ENCODE peak calls at places on chromosomes 4 and X, in ten cellular contexts. H is AG04450; V is tibial nerve; L is lung; X is CD4-positive, alpha-beta memory T cell; Y is mesenchymal stem cell; T is prostate gland; R is CD8-positive, alpha-beta memory T cell; U is left lung; B is brain microvascular endothelial cell. F is an unnamed sample.

GRCh38 chr4:970046-970745 is 3.2 kb downstream of the DGKQ start:
- DNase-seq in T (no peak), B (no peak), X (no peak), U (peak), H (no peak), V (no peak), R (peak), Y (no peak), L (no peak), F (no peak)

GRCh38 chr4:8221476-8221875 is 22.4 kb downstream of the SH3TC1 start:
- DNase-seq in Y (peak), R (no peak), L (no peak), V (no peak), B (no peak), X (peak), H (no peak), U (no peak), T (no peak), F (peak)

GRCh38 chrX:107725761-107726555 is 49.6 kb downstream of the TSC22D3 start:
- DNase-seq in T (no peak), L (no peak), U (no peak), H (no peak), V (no peak), Y (peak), X (no peak), B (no peak), R (no peak), F (no peak)

GRCh38 chrX:34382416-34382815 is 250.3 kb upstream of the FAM47A start:
- DNase-seq in R (no peak), V (no peak), U (no peak), L (no peak), Y (no peak), X (no peak), B (peak), H (no peak), T (peak), F (no peak)

GRCh38 chrX:13994104-13994503 is 35.6 kb downstream of the GEMIN8 start:
- DNase-seq in L (no peak), H (no peak), V (no peak), U (no peak), X (no peak), B (no peak), Y (no peak), T (no peak), R (no peak), F (no peak)

GRCh38 chr4:94015956-94016355 is 187.4 kb downstream of the ATOH1 start:
- DNase-seq in H (no peak), T (no peak), X (no peak), U (no peak), R (no peak), L (no peak), Y (no peak), B (no peak), V (no peak), F (no peak)

GRCh38 chrX:348461-349117 is 30.0 kb upstream of the GTPBP6 start:
- DNase-seq in Y (peak), H (no peak), T (no peak), V (no peak), B (peak), R (no peak), X (no peak), L (no peak), U (peak), F (no peak)

GRCh38 chr4:8687083-8687482 is 94.5 kb downstream of the CPZ start:
- DNase-seq in Y (no peak), X (no peak), R (no peak), H (no peak), L (no peak), U (no peak), V (no peak), B (no peak), T (no peak), F (no peak)

GRCh38 chrX:20593402-20593801 is 326.7 kb upstream of the RPS6KA3 start:
- DNase-seq in L (no peak), H (no peak), R (no peak), X (no peak), V (no peak), B (no peak), Y (no peak), T (no peak), U (no peak), F (no peak)

GRCh38 chr4:56405016-56405415 is 17.7 kb upstream of the AASDH start:
- DNase-seq in Y (no peak), T (no peak), B (no peak), X (no peak), U (no peak), V (no peak), L (no peak), R (no peak), H (no peak), F (no peak)

GRCh38 chr4:151195801-151196200 is 81.2 kb upstream of the PRSS48 start:
- DNase-seq in U (no peak), X (no peak), H (no peak), B (peak), V (no peak), Y (peak), T (no peak), R (no peak), L (no peak), F (no peak)

GRCh38 chrX:151386838-151387459 is 10.1 kb upstream of the VMA21 start:
- DNase-seq in B (no peak), T (peak), Y (no peak), X (no peak), V (no peak), L (no peak), R (no peak), H (no peak), U (no peak), F (no peak)

GRCh38 chr4:8237256-8237989 is 32.1 kb upstream of the HTRA3 start:
- DNase-seq in R (no peak), B (no peak), Y (no peak), X (no peak), H (no peak), T (no peak), L (no peak), V (no peak), U (peak), F (no peak)

GRCh38 chr4:131459430-131460101 is 1689.5 kb upstream of the PCDH10 start:
- DNase-seq in V (no peak), R (no peak), X (no peak), U (no peak), L (no peak), Y (peak), T (no peak), H (no peak), B (no peak), F (no peak)

GRCh38 chr4:140239311-140239710 is 85.3 kb upstream of the MAML3 start:
- DNase-seq in X (no peak), L (no peak), T (no peak), H (no peak), V (no peak), U (no peak), B (no peak), R (no peak), Y (no peak), F (no peak)

GRCh38 chr4:120658772-120659171 is 263.8 kb downstream of the PRDM5 start:
- DNase-seq in U (no peak), Y (peak), H (no peak), L (no peak), B (no peak), V (no peak), X (no peak), T (no peak), R (no peak), F (no peak)

GRCh38 chr4:4364486-4365208 is 22.3 kb upstream of the NSG1 start:
- DNase-seq in V (no peak), Y (no peak), L (no peak), U (no peak), H (no peak), R (no peak), X (no peak), B (no peak), T (no peak), F (no peak)

GRCh38 chr4:174156239-174156826 is 127.1 kb downstream of the FBXO8 start:
- DNase-seq in V (no peak), H (no peak), U (no peak), T (no peak), X (peak), B (peak), Y (peak), R (no peak), L (no peak), F (peak)

GRCh38 chr4:5874811-5875465 is 17.9 kb downstream of the CRMP1 start:
- DNase-seq in Y (no peak), U (no peak), V (no peak), B (no peak), L (no peak), X (no peak), H (peak), T (no peak), R (no peak), F (peak)

GRCh38 chr4:88211473-88212252 is 53.2 kb upstream of the ABCG2 start:
- DNase-seq in H (peak), B (peak), U (no peak), T (peak), V (no peak), X (peak), Y (peak), L (peak), R (peak), F (peak)

GRCh38 chrX:24153796-24154189 is 4.3 kb downstream of the ZFX start:
- DNase-seq in L (no peak), Y (no peak), X (no peak), U (no peak), T (no peak), R (no peak), H (no peak), B (no peak), V (no peak), F (no peak)

GRCh38 chrX:10054396-10054795 is 87.2 kb downstream of the CLDN34 start:
- DNase-seq in H (no peak), R (no peak), B (no peak), X (no peak), Y (no peak), L (peak), U (no peak), V (no peak), T (no peak), F (no peak)

GRCh38 chr4:76058888-76059426 is 15.6 kb upstream of the ART3 start:
- DNase-seq in R (no peak), T (no peak), L (no peak), H (no peak), V (no peak), U (no peak), X (no peak), Y (no peak), B (no peak), F (no peak)

GRCh38 chrX:45358417-45358816 is 157.7 kb upstream of the DIPK2B start:
- DNase-seq in Y (no peak), V (no peak), H (no peak), U (no peak), R (no peak), T (no peak), X (no peak), L (no peak), B (no peak), F (no peak)

GRCh38 chrX:106999002-106999975 is 723 bp downstream of the MORC4 start:
- DNase-seq in H (no peak), R (peak), T (peak), X (peak), V (peak), Y (peak), L (peak), B (peak), U (peak), F (peak)

GRCh38 chr4:22514431-22514830 is 1.4 kb downstream of the ADGRA3 start:
- DNase-seq in Y (peak), V (no peak), L (no peak), X (no peak), B (peak), R (no peak), U (no peak), T (no peak), H (no peak), F (no peak)

GRCh38 chr4:90950385-90950841 is 823.2 kb downstream of the CCSER1 start:
- DNase-seq in U (no peak), H (no peak), R (no peak), X (no peak), B (no peak), L (no peak), T (no peak), Y (peak), V (no peak), F (no peak)

GRCh38 chrX:27600686-27601085 is 10.5 kb downstream of the DCAF8L2 start:
- DNase-seq in B (no peak), X (no peak), T (no peak), L (no peak), V (no peak), Y (no peak), U (no peak), R (no peak), H (no peak), F (no peak)

GRCh38 chr4:1223841-1224809 is 24.8 kb downstream of the CTBP1 start:
- DNase-seq in H (no peak), V (no peak), B (no peak), T (no peak), L (no peak), Y (no peak), X (no peak), U (no peak), R (no peak), F (no peak)

GRCh38 chr4:140626982-140627381 is 58.2 kb upstream of the UCP1 start:
- DNase-seq in T (no peak), L (no peak), U (no peak), H (no peak), Y (no peak), X (no peak), B (no peak), R (no peak), V (no peak), F (no peak)

GRCh38 chr4:7863911-7864681 is 75.6 kb downstream of the AFAP1 start:
- DNase-seq in R (no peak), H (no peak), B (no peak), U (no peak), L (no peak), Y (no peak), T (no peak), X (peak), V (no peak), F (peak)

GRCh38 chrX:1894656-1895055 is 279.8 kb downstream of the ASMT start:
- DNase-seq in L (no peak), B (no peak), H (no peak), U (no peak), R (no peak), Y (no peak), V (no peak), T (no peak), X (no peak), F (no peak)

GRCh38 chrX:40096395-40097091 is 1.2 kb downstream of the BCOR start:
- DNase-seq in U (peak), H (no peak), T (peak), V (no peak), R (peak), Y (peak), B (no peak), X (peak), L (no peak), F (no peak)

GRCh38 chrX:40095588-40096394 is 2.0 kb downstream of the BCOR start:
- DNase-seq in U (peak), B (no peak), H (no peak), V (no peak), T (peak), L (no peak), X (peak), Y (peak), R (no peak), F (no peak)

GRCh38 chrX:40094041-40094899 is 3.5 kb downstream of the BCOR start:
- DNase-seq in R (peak), X (peak), L (no peak), T (peak), U (peak), V (no peak), Y (peak), B (no peak), H (no peak), F (peak)

GRCh38 chrX:40093586-40093985 is 4.2 kb downstream of the BCOR start:
- DNase-seq in U (no peak), V (no peak), X (no peak), H (no peak), T (no peak), B (no peak), Y (no peak), L (no peak), R (no peak), F (no peak)

DNA sequence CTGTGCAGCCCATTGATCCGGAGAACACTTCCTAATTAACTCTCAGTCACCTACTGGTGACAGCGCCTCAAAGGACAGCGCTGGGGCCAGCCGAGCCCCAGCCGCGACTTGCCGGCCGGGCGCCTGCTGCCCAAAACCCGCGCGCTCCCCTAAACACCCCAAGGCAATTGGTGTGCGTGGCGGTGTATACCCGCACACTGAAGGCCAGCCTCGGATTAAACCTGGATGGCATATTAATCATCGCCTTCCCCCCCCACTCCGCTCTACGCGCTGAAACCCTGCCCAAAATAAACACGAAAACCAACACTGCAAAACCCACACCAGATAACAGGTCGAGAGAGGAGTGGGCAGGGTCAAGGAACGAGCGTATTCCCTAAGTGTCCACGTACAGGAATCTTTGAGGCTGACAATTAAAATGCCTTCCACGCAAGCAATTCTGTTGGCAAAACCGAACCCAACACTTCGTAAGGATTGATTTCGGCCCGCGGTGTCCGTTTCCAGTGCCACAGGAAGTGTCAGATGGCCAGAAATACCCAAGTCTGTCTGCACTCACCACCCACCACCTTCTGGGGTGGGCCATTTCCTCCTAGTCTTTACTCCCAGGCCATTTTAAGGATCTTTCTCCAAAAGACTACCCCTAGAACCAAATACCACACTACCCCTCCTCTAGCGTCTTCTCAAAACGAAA is 2.7 kb downstream of the BCOR start:
- DNase-seq in H (no peak), T (no peak), L (no peak), V (no peak), U (no peak), B (no peak), R (no peak), X (no peak), Y (peak), F (no peak)
- H3K27ac ChIP-seq in H (no peak), T (peak), L (peak), V (no peak), U (peak), B (no peak), R (peak), X (peak), Y (peak), F (peak)

DNA sequence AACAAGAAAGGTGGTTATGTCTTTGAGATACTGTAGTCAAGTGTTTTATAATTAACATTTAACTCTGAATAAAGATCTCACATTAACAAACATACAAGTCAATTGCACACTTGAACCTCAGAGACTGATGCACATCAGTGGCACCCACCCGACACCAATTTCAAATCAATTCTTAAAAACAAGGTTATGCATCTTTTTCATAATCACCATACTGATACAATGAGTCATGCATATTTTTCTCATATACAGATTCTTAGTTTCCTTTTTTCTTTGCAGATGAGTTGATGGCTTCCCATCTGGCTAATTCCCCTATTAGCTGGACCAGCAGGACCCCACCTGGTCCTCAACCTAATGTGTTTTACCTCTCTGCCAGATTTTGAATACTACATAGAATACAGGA is 136.2 kb upstream of the RPL34 start:
- DNase-seq in X (no peak), V (no peak), R (no peak), H (no peak), Y (no peak), L (no peak), B (no peak), U (no peak), T (no peak), F (no peak)
- H3K4me3 ChIP-seq in X (no peak), V (no peak), R (no peak), H (no peak), Y (no peak), L (no peak), B (no peak), U (no peak), T (no peak), F (no peak)

DNA sequence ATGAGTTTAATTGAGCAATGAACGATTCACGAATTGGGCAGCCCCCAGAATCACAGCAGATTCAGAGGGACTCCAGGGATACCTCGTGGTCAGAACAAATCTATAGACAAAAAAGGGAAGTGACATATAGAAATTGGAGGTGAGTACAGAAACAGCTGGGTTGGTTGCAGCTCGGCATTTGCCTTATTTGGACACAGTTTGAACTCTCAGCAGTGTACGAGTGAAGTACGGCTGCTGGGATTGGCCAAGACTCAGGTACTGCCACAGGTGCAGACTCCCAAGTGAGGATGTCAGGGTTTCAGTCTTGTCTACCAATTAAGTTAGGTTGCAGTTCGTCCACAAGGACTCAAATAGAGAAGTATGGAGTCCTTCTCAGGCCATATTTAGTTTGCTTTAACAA is 28.2 kb downstream of the HTT-AS start:
- DNase-seq in T (no peak), X (no peak), L (no peak), V (no peak), R (no peak), B (no peak), H (no peak), Y (no peak), U (no peak), F (no peak)
- H3K27ac ChIP-seq in T (no peak), X (no peak), L (no peak), V (no peak), R (no peak), B (peak), H (no peak), Y (no peak), U (no peak), F (no peak)

GRCh38 chr4:184647391-184648101 is 1.7 kb downstream of the CASP3 start:
- DNase-seq in U (no peak), T (no peak), X (no peak), L (no peak), Y (peak), B (no peak), R (no peak), V (no peak), H (no peak), F (no peak)

GRCh38 chr4:184648220-184649025 is 824 bp downstream of the CASP3 start:
- DNase-seq in X (peak), T (peak), L (peak), Y (peak), U (peak), B (no peak), H (no peak), R (peak), V (peak), F (peak)

GRCh38 chr4:184644553-184645307 is 4.5 kb downstream of the CASP3 start:
- DNase-seq in R (no peak), U (no peak), V (no peak), T (no peak), H (no peak), Y (peak), B (no peak), X (no peak), L (no peak), F (peak)

GRCh38 chr4:184643726-184644125 is 5.5 kb downstream of the CASP3 start:
- DNase-seq in R (no peak), B (no peak), U (no peak), H (no peak), Y (no peak), T (no peak), V (no peak), L (no peak), X (no peak), F (no peak)

GRCh38 chr4:184645904-184646610 is 3.2 kb downstream of the CASP3 start:
- DNase-seq in L (no peak), Y (peak), V (no peak), T (no peak), U (no peak), H (no peak), R (no peak), B (no peak), X (no peak), F (no peak)
- H3K4me3 ChIP-seq in L (no peak), Y (peak), V (no peak), T (no peak), U (no peak), H (no peak), R (no peak), B (no peak), X (no peak), F (no peak)

F was measured in A673.